ENCODE peak calls at places on chromosome 5, in six cellular contexts. V is GM12878, B is MM.1S, F is A673, R is fibroblast of lung, O is PC-3. Q is an unnamed sample. For H3K36me3 and H3K9me3, the result is how much of the 10 kb centered on the place peaks cover.

GRCh38 chr5:54251981-54252380 is 58.4 kb downstream of the ARL15 start:
- DNase-seq in V (no peak), O (no peak), R (no peak), F (no peak), B (no peak), Q (peak)

GRCh38 chr5:143187495-143187894 is 216.0 kb downstream of the NR3C1 start:
- DNase-seq in B (no peak), V (no peak), R (no peak), O (peak), F (no peak), Q (no peak)

GRCh38 chr5:91109634-91110033 is 273.5 kb downstream of the ARRDC3 start:
- DNase-seq in O (no peak), V (no peak), F (no peak), B (no peak), R (peak), Q (no peak)

GRCh38 chr5:38871790-38872551 is 26.2 kb downstream of the OSMR start:
- DNase-seq in R (peak), F (peak), V (no peak), O (peak), B (no peak), Q (peak)

GRCh38 chr5:176692835-176693476 is 45.7 kb downstream of the TSPAN17 start:
- DNase-seq in R (no peak), V (no peak), B (no peak), O (no peak), F (no peak), Q (no peak)

GRCh38 chr5:126965061-126965475 is 65.3 kb downstream of the MARCHF3 start:
- DNase-seq in V (peak), O (peak), R (peak), F (peak), B (no peak), Q (peak)

GRCh38 chr5:28398185-28398584 is 1359.8 kb upstream of the CDH9 start:
- DNase-seq in O (no peak), R (no peak), V (no peak), B (peak), F (no peak), Q (no peak)

GRCh38 chr5:96220610-96221390 is 212.2 kb downstream of the PCSK1 start:
- DNase-seq in V (peak), R (peak), F (no peak), O (peak), B (no peak), Q (peak)

GRCh38 chr5:81748556-81748955 is 2.3 kb downstream of the SSBP2 start:
- DNase-seq in R (peak), B (no peak), V (no peak), O (no peak), F (peak), Q (no peak)

GRCh38 chr5:6158974-6159863 is 219.1 kb downstream of the MED10 start:
- DNase-seq in B (no peak), V (no peak), F (no peak), O (peak), R (peak), Q (peak)

GRCh38 chr5:38188591-38188990 is 69.8 kb upstream of the EGFLAM start:
- DNase-seq in R (no peak), B (no peak), V (no peak), O (no peak), F (no peak), Q (no peak)

GRCh38 chr5:98309785-98310566 is 463.5 kb upstream of the RGMB start:
- DNase-seq in V (peak), R (peak), F (peak), B (no peak), O (peak), Q (peak)

GRCh38 chr5:167030500-167031120 is 1260.8 kb upstream of the WWC1 start:
- DNase-seq in R (no peak), O (no peak), V (no peak), F (peak), B (no peak), Q (no peak)

GRCh38 chr5:123132330-123132729 is 43.3 kb downstream of the PRDM6 start:
- DNase-seq in F (no peak), O (no peak), R (no peak), B (no peak), V (no peak), Q (no peak)

GRCh38 chr5:163658702-163659567 is 153.5 kb downstream of the MAT2B start:
- DNase-seq in V (no peak), F (no peak), B (no peak), R (peak), O (no peak), Q (no peak)

GRCh38 chr5:111685969-111686368 is 71.0 kb downstream of the NREP start:
- DNase-seq in O (peak), R (no peak), F (peak), V (no peak), B (no peak), Q (no peak)

GRCh38 chr5:96196890-96197289 is 235.2 kb upstream of the ELL2 start:
- DNase-seq in F (no peak), V (no peak), B (no peak), R (no peak), O (no peak), Q (no peak)

GRCh38 chr5:106269252-106269843 is 1401.4 kb downstream of the EFNA5 start:
- DNase-seq in V (no peak), R (peak), O (peak), B (no peak), F (peak), Q (peak)

GRCh38 chr5:69415584-69415958 is 655 bp downstream of the MARVELD2 start:
- DNase-seq in O (peak), V (no peak), R (no peak), B (no peak), F (no peak), Q (no peak)

GRCh38 chr5:179142434-179143198 is 82.4 kb downstream of the ZNF354C start:
- DNase-seq in V (no peak), R (peak), F (no peak), B (peak), O (peak), Q (peak)

GRCh38 chr5:2188661-2189060 is 305.9 kb upstream of the IRX4 start:
- DNase-seq in V (no peak), O (no peak), R (no peak), F (no peak), B (no peak), Q (no peak)

GRCh38 chr5:146192571-146193043 is 10.2 kb upstream of the LARS1 start:
- DNase-seq in F (no peak), B (no peak), R (no peak), V (no peak), O (no peak), Q (no peak)

GRCh38 chr5:155053482-155053881 is 39.9 kb downstream of the KIF4B start:
- DNase-seq in R (no peak), F (no peak), V (no peak), B (no peak), O (no peak), Q (no peak)

GRCh38 chr5:98755406-98755805 is 18.1 kb upstream of the RGMB start:
- DNase-seq in B (no peak), R (peak), V (no peak), O (peak), F (no peak), Q (peak)

GRCh38 chr5:8340739-8341344 is 471.9 kb downstream of the MTRR start:
- DNase-seq in O (peak), F (peak), V (no peak), R (peak), B (no peak), Q (no peak)

GRCh38 chr5:158857376-158857775 is 242.3 kb downstream of the EBF1 start:
- DNase-seq in B (no peak), V (no peak), O (no peak), F (no peak), R (no peak), Q (no peak)

GRCh38 chr5:171386861-171387254 is 791 bp upstream of the NPM1 start:
- DNase-seq in B (no peak), R (no peak), V (no peak), O (no peak), F (peak), Q (no peak)

GRCh38 chr5:56097055-56097454 is 102.3 kb upstream of the IL6ST start:
- DNase-seq in O (no peak), B (no peak), F (no peak), V (no peak), R (no peak), Q (no peak)

GRCh38 chr5:149140197-149141002 is 893 bp upstream of the ABLIM3 start:
- DNase-seq in B (no peak), O (peak), V (no peak), F (no peak), R (no peak), Q (no peak)

GRCh38 chr5:57298295-57298984 is 124.6 kb downstream of the GPBP1 start:
- DNase-seq in B (peak), R (peak), V (peak), F (peak), O (peak), Q (peak)

GRCh38 chr5:96374653-96375052 is 58.4 kb downstream of the PCSK1 start:
- DNase-seq in V (no peak), B (no peak), R (no peak), F (no peak), O (no peak), Q (no peak)

GRCh38 chr5:74541381-74541781 is 99.1 kb downstream of the ENC1 start:
- DNase-seq in O (peak), R (no peak), B (no peak), F (peak), V (no peak), Q (peak)

GRCh38 chr5:74543162-74543995 is 97.1 kb downstream of the ENC1 start:
- DNase-seq in B (no peak), F (peak), V (no peak), O (peak), R (peak), Q (peak)

GRCh38 chr5:74544811-74545210 is 95.7 kb downstream of the ENC1 start:
- DNase-seq in R (no peak), O (no peak), B (no peak), V (no peak), F (no peak), Q (no peak)

GRCh38 chr5:74540582-74540981 is 99.9 kb downstream of the ENC1 start:
- DNase-seq in F (no peak), V (no peak), O (no peak), B (no peak), R (no peak), Q (no peak)

DNA sequence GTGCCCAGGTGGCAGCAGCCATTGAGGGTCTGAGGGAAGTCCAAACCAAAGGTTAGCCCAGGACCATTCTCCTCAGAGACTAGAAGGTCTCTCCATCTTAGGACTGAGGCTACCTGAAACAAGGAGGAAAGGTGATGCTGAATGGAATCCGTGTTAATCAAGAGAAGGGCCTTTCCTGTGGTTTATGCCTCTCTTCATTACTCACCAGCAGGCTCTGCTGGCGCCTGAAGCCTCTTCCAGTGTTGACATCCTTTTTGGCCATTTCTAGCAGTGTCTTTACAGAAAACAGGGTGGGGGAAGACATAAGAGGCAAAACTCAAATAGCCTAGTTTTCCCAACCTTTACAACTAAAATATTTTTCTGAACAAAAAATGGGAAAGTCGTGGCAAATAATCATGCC is 98.1 kb downstream of the ENC1 start:
- DNase-seq in R (no peak), V (no peak), O (peak), F (no peak), B (no peak), Q (peak)
- H3K36me3 ChIP-seq in R (under half), V (under half), O (under half), F (under half), B (under half), Q (under half)

GRCh38 chr5:115170924-115171510 is 1.3 kb upstream of the TRIM36 start:
- DNase-seq in V (no peak), F (peak), O (peak), R (no peak), B (no peak), Q (no peak)
- TF ChIP-seq EZH2 in V (no peak), F (no peak), O (no peak), R (no peak), B (no peak), Q (no peak)

GRCh38 chr5:15645776-15646175 is 145.8 kb downstream of the FBXL7 start:
- DNase-seq in F (no peak), R (no peak), B (no peak), V (no peak), O (no peak), Q (peak)
- H3K9me3 ChIP-seq in F (under half), R (under half), B (under half), V (under half), O (under half), Q (under half)

GRCh38 chr5:80631277-80632259 is 22.9 kb upstream of the MSH3 start:
- DNase-seq in B (no peak), O (no peak), R (no peak), F (no peak), V (no peak), Q (no peak)

GRCh38 chr5:80632700-80633099 is 21.8 kb upstream of the MSH3 start:
- DNase-seq in B (no peak), F (no peak), O (no peak), V (no peak), R (no peak), Q (no peak)
- H3K36me3 ChIP-seq in B (under half), F (under half), O (under half), V (under half), R (under half), Q (under half)

DNA sequence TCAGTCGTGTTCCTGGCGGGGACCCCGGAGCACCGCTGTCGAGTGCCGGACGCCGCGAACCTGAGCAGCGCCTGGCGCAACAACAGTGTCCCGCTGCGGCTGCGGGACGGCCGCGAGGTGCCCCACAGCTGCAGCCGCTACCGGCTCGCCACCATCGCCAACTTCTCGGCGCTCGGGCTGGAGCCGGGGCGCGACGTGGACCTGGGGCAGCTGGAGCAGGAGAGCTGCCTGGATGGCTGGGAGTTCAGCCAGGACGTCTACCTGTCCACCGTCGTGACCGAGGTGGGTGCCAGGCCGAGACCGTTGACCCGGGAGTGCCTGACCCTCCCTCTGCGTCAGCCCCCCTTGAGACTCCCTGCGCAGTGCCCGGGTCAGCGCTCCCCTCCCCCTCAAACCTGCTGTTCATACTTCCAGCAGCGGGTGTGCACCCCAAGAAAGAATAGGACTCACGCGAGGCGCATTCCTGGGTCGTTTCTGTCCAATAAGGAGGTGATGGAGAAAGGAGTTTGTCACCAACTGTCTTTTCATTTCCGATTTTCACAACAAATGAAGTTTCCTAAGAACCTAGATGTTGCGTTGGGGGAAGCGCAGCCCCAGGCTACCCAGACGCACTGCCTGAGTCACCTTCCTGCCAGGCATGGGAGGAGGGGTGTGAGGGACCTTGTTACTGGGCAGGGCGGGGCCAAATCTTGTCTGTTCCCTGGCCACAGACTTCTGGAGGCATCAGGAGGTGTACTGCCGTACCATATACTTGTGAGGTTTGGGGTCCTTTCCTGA is 722 bp downstream of the SLC22A4 start:
- DNase-seq in R (peak), V (no peak), O (peak), B (peak), F (peak), Q (peak)
- TF ChIP-seq EZH2 in R (no peak), V (peak), O (no peak), B (no peak), F (no peak), Q (no peak)

DNA sequence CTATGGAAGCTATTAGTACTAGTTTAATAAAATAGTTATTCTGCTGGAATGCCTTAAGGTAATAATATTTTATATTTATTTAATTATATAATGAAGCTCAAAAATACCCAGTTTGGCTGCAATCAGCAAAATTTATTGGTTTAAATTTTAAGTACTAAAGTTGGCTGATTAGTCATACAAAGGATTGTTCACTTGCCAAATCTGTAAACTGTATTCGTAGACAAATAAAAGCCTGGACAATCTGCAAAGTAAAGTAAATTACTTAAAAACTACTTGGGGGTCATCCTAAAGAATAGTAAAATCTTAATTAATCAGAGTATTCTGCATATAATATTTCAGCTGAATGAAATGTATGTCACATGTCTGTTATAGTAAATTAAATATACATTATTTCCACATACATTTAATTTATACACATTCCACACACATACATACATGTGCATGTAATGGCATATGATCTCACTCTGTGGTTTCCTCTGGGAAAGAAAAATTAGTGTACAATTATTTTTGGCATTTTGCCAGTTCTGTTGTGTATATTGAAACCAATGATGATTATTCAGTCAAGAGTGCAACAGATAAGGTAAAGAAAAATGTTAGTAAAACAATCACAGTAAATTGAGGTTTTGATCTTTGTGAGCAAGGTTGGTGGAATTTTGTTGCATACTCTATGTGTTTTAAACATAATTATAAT is 455.9 kb downstream of the CDH9 start:
- DNase-seq in R (no peak), B (no peak), V (no peak), F (peak), O (peak), Q (no peak)
- H3K9me3 ChIP-seq in R (under half), B (under half), V (under half), F (under half), O (under half), Q (under half)

GRCh38 chr5:14488697-14489096 is 92.9 kb upstream of the OTULINL start:
- DNase-seq in V (no peak), B (no peak), F (no peak), O (no peak), R (no peak), Q (no peak)
- H3K36me3 ChIP-seq in V (under half), B (under half), F (under half), O (half or more), R (half or more), Q (half or more)

GRCh38 chr5:135050244-135050767 is 16.3 kb upstream of the PITX1 start:
- DNase-seq in R (no peak), F (no peak), B (no peak), O (no peak), V (no peak), Q (no peak)
- TF ChIP-seq EZH2 in R (no peak), F (no peak), B (no peak), O (no peak), V (no peak), Q (peak)